ENCODE peak calls at places on chromosomes 7 and 10, in seven cellular contexts. Q is fibroblast of lung, E is PC-3, R is hepatocyte, Y is left lung, B is mesothelial cell of epicardium, Z is thoracic aorta. H is an unnamed sample.

GRCh38 chr7:47571355-47572100 is 10.4 kb downstream of the TNS3 start:
- DNase-seq in R (peak), E (peak), Q (peak), Z (peak), Y (peak), B (peak), H (no peak)

GRCh38 chr10:55892276-55892675 is 468.8 kb downstream of the ZWINT start:
- DNase-seq in E (no peak), B (no peak), Z (no peak), Q (no peak), R (no peak), Y (no peak), H (no peak)

GRCh38 chr10:87702973-87703294 is 43.3 kb downstream of the PAPSS2 start:
- DNase-seq in R (no peak), Z (no peak), B (no peak), E (no peak), Y (no peak), Q (no peak), H (no peak)

GRCh38 chr7:52154382-52154781 is 837.8 kb upstream of the COBL start:
- DNase-seq in Z (no peak), Y (no peak), E (no peak), R (no peak), Q (no peak), B (no peak), H (no peak)

GRCh38 chr10:14601872-14602725 is 172.6 kb downstream of the FAM107B start:
- DNase-seq in Y (no peak), B (no peak), R (peak), Q (peak), Z (no peak), E (peak), H (no peak)

GRCh38 chr10:131021246-131021895 is 290.1 kb downstream of the TCERG1L start:
- DNase-seq in R (no peak), B (no peak), E (no peak), Q (no peak), Z (no peak), Y (no peak), H (no peak)

GRCh38 chr7:604038-604883 is 84.6 kb upstream of the PDGFA start:
- DNase-seq in Z (peak), E (no peak), B (peak), Q (peak), Y (peak), R (no peak), H (no peak)

GRCh38 chr10:3140280-3140679 is 32.3 kb downstream of the PITRM1 start:
- DNase-seq in Y (no peak), Z (no peak), E (no peak), B (no peak), R (no peak), Q (no peak), H (no peak)

GRCh38 chr7:50276446-50276845 is 28.1 kb upstream of the IKZF1 start:
- DNase-seq in Z (no peak), Y (no peak), B (no peak), E (no peak), R (no peak), Q (no peak), H (no peak)

GRCh38 chr7:99926351-99926750 is 3.1 kb downstream of the GJC3 start:
- DNase-seq in B (no peak), Y (no peak), Z (no peak), Q (no peak), E (no peak), R (no peak), H (no peak)

GRCh38 chr10:132122939-132123445 is 57.2 kb downstream of the JAKMIP3 start:
- DNase-seq in Y (peak), E (no peak), Z (no peak), B (no peak), Q (no peak), R (no peak), H (no peak)

GRCh38 chr7:13532028-13532753 is 457.3 kb downstream of the ETV1 start:
- DNase-seq in Z (no peak), E (no peak), Q (no peak), R (no peak), B (no peak), Y (no peak), H (no peak)

GRCh38 chr7:64888901-64889685 is 14.0 kb upstream of the ZNF273 start:
- DNase-seq in Y (peak), Z (no peak), Q (no peak), B (no peak), E (no peak), R (no peak), H (no peak)

GRCh38 chr7:98119257-98119918 is 12.7 kb downstream of the LMTK2 start:
- DNase-seq in Y (no peak), E (peak), B (no peak), Q (peak), R (peak), Z (no peak), H (no peak)

GRCh38 chr7:148623586-148624282 is 33.2 kb downstream of the C7orf33 start:
- DNase-seq in Y (no peak), E (peak), Q (peak), R (no peak), Z (no peak), B (no peak), H (no peak)

GRCh38 chr10:22677333-22677732 is 37.0 kb downstream of the PIP4K2A start:
- DNase-seq in Y (no peak), Q (no peak), R (no peak), E (no peak), Z (no peak), B (no peak), H (no peak)

GRCh38 chr10:117609095-117609821 is 66.7 kb downstream of the EMX2 start:
- DNase-seq in B (no peak), Y (no peak), E (peak), Z (no peak), R (peak), Q (peak), H (peak)

DNA sequence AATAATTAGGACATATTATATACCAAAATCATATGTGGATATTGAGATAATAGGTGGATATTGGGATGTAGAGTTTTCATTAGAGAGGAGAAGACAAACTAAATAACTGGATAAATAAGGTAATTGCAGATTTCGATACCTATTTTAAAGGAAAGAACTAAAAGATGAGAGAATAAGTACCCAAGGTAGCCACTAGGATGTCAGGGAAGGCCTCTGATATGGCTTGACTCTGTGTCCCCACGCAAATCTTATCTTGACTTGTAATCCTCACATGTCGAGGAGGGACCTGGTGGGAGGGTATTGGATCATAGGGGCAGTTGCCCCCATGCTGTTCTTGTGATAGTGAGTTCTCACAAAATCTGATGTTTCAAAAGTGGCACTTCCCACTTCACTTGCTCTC is 44.7 kb upstream of the TMEM229A start:
- DNase-seq in R (no peak), Z (no peak), B (no peak), E (no peak), Q (no peak), Y (no peak), H (no peak)
- TF ChIP-seq CTCF in R (no peak), Z (no peak), B (peak), E (no peak), Q (peak), Y (no peak), H (no peak)

DNA sequence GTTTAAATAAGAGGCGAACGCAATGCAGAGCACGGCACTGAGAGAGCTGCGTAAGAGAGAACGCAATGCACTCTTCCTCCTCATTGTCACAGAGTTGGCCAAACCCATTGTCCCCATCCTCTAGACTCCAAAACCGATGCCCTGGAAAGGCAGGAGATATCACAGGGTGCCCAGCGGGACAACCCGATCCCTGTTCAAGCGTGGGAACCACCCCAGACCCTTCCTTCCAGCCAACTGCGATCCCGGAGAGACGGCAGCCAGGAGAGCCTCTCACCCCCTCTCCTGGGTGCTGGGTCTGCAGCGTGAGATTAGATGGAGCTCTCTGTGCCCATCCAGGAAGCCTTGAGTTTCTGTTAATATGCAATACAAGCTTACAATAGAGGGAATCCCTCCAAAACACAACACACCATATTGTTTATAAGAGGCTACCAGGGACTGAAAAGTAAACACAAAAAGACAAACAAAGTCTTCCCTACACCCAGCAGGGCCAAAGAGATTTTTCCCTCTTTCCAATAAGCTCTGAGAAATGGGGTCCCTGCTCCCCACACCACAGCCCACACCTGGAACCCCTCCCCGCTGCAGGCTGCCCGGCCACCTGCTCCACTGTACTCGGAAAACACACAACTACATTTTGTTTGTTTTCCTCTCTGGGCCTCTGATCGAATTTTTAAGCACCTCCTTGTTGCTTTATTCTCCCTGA is 187.6 kb downstream of the ADARB2 start:
- DNase-seq in Z (no peak), R (no peak), Y (peak), E (no peak), B (no peak), Q (no peak), H (no peak)
- TF ChIP-seq CTCF in Z (no peak), R (no peak), Y (no peak), E (no peak), B (no peak), Q (no peak), H (no peak)

GRCh38 chr7:31882187-31882586 is 188.0 kb downstream of the PDE1C start:
- DNase-seq in Z (no peak), Y (no peak), Q (peak), B (no peak), R (no peak), E (no peak), H (no peak)
- TF ChIP-seq CTCF in Z (no peak), Y (no peak), Q (no peak), B (no peak), R (no peak), E (no peak), H (no peak)

DNA sequence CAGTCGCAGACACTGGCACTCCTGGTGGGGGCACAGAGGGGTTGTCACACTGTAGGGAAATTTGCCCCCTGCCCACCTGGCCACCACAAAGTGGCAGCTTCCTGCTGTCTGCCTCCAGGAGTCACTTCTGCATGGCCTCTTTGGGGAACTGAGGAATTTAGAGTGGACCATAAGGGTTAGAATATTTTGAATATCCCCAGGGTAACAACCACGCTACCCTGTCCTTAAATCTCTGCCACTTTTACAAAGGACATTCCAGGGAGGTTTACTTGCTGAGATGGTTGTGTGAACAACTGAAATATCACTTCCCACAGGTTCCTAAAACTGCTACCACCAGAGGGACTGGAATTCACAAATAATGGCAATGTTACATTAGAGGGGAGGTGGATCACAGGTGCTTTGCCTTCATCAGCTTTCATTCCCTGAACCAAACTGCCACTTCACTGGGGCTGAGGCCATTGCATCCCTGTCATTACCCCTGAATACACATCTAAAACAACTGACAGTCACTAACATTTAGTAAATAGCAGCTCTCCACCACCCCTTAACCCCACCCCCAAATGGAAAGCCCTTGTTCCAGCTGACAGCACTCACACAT is 88.1 kb upstream of the IFRD1 start:
- DNase-seq in Q (no peak), E (no peak), R (no peak), B (no peak), Y (no peak), Z (no peak), H (no peak)
- TF ChIP-seq CTCF in Q (no peak), E (no peak), R (no peak), B (no peak), Y (no peak), Z (no peak), H (peak)

GRCh38 chr10:82722273-82722672 is 847.3 kb downstream of the NRG3 start:
- DNase-seq in Q (no peak), B (no peak), E (no peak), R (no peak), Y (no peak), Z (no peak), H (no peak)
- TF ChIP-seq CTCF in Q (no peak), B (no peak), E (no peak), R (no peak), Y (no peak), Z (no peak), H (no peak)

GRCh38 chr7:30475580-30475979 is 3.0 kb downstream of the NOD1 start:
- DNase-seq in B (no peak), E (no peak), Q (peak), R (no peak), Y (no peak), Z (no peak), H (no peak)
- TF ChIP-seq CTCF in B (no peak), E (no peak), Q (no peak), R (no peak), Y (no peak), Z (no peak), H (no peak)

DNA sequence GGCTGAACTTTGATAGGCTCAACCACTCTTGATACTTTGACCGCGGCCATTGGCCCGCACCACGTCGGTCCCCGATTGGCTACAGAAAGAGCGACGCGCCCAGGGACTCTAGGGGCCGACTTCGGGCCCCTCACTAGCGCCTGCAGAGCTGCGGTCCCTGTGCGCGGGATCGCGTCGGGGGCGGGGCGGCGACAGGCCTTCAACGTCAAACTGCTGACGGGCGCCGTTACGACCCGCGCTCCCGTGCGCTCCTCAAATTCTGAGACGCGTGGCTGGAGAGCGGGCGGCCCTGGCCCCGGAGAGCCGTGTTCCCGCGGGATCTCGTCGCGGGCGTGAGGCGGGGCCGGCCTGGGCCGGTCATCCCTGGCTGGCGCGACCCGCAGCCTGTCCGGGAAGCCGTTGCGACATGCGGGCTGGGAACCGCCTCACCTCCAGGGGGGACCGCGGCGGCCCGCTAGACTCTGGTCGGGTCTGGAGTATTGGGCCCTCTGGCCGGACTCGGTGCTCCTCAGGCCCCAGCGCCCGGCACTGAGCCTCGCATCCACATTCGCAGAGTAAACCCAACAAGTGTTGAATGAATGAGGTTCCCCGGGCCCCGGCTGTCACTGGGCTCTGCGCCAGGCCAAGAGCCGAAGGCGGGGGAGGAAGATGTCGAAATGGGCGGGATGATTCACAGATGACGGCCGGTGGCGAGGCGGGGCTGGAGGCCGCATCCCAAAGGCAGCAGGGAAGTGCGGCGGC is 644 bp upstream of the SLC25A28 start:
- DNase-seq in E (peak), B (peak), Q (peak), R (peak), Z (peak), Y (peak), H (peak)
- TF ChIP-seq CTCF in E (no peak), B (no peak), Q (no peak), R (no peak), Z (no peak), Y (peak), H (no peak)

DNA sequence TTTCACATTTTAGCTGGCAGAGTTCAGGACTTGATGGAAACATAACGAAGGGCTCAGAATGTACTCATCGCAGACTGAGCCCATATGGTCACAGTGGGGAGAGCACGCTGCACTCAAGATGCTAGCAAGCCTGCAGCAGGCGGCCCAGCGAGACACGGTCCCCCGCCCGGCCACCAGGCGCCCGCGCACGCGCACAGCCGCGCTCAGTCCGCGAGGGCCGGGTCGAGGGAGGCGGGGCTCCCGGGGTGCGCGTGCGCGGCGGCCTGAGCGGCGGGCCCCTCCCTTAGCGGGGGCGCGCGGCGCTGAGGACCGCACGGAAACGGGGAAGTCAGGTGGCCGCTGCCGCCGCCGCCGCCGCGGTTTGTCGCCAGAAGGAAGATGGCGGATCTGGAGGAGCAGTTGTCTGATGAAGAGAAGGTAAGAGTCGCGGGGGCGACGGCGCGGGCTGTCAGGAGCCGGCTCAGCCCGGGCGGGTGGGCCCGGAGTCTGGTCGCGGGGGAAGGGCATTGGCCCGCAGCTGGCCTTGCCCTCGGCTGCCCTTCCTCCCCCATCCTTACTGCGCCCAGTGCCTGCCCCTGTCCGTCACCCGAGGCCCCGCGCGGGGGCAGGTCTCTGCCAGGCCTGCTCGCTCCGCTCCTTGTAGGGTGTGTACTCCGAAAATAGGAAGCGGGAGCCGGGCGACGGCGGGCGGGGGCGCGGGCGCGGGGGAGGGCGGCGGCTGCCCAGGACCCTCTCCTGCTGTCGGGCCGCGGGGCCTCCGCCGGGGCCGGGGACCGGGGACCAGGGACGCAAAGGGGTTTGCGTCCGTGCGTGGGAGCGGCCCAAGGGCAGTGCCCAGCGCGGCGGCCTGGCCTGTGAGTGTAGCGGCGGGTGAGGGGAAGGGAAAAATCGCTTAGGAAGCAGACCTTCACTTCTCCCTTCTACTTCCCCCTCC is at the start of gene CAPZA2:
- DNase-seq in Z (peak), B (peak), Y (peak), Q (peak), E (peak), R (peak), H (peak)
- TF ChIP-seq CTCF in Z (peak), B (no peak), Y (peak), Q (peak), E (no peak), R (no peak), H (peak)

DNA sequence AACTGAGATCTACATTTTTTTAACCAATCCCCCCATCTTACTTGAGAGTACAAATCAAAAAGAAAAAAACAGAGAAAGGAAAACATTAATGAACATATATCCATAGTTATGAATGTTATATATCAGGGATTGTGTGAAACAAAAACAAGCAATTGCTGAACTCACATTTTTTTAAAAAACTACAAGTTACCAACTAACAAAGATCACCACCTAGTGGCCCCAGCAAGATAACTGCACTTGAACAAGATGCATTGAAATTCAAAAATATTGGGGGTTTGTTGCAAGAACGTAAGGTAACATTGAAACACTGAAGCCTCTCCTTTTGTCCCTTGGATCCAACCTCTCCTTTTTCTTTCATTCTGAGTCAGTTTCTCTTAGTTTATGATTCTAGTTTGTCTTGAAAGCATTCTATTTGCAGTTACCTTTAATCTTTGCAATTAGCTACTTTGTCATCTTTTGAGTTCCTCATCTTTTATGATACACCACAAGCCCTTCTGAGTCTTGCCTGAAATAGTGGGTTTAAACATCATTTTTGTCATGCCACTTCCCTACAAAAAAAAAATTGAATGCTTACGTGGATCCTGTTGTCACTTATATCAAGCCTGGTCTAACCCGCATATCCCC is 87.3 kb upstream of the TES start:
- DNase-seq in Z (no peak), R (peak), B (no peak), Q (peak), E (peak), Y (no peak), H (no peak)
- TF ChIP-seq CTCF in Z (peak), R (peak), B (peak), Q (peak), E (peak), Y (peak), H (peak)

DNA sequence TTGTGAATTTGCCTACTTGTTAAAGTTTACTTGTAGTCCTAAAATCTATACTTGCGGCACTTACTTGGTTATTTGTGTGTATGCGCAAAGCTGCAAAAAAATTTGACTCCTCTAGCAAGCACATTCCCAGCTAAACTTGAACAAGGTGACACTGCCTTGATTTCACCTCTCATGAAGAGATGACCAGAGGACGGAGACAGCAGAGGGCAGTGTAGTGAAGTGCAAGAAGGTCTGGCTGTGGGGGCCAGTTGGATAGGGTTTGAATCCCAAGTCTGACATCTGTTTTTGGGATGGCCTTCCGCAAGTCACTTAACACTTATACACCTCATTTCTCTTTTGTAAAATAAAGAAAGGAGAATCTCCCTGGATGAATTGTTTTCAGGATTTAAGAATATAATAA is 15.7 kb downstream of the SLK start:
- DNase-seq in R (no peak), Q (no peak), B (no peak), Z (no peak), E (no peak), Y (no peak), H (no peak)
- TF ChIP-seq CTCF in R (no peak), Q (peak), B (no peak), Z (no peak), E (peak), Y (no peak), H (peak)

H was measured in progenitor cell of endocrine pancreas.